ENCODE peak calls at places on chromosome 18, in five cellular contexts. Q is CD8-positive, alpha-beta T cell; N is HepG2; X is WERI-Rb-1; K is stomach. I is an unnamed sample.

GRCh38 chr18:76252880-76253279 is 242.2 kb downstream of the ZNF516 start:
- DNase-seq in Q (no peak), N (no peak), X (peak; percentile 61), K (no peak), I (no peak)

GRCh38 chr18:63451774-63452173 is 25.0 kb upstream of the SERPINB5 start:
- DNase-seq in Q (no peak), N (no peak), X (no peak), K (no peak), I (no peak)

GRCh38 chr18:24497052-24497754 is 36.8 kb downstream of the HRH4 start:
- DNase-seq in Q (no peak), N (no peak), X (no peak), K (no peak), I (no peak)

GRCh38 chr18:49017813-49018552 is 67.2 kb upstream of the SMAD7 start:
- DNase-seq in Q (no peak), N (no peak), X (peak; percentile 5), K (peak; percentile 22), I (no peak)

GRCh38 chr18:58196881-58197872 is 153.2 kb downstream of the NEDD4L start:
- DNase-seq in Q (no peak), N (no peak), X (no peak), K (peak; percentile 47), I (no peak)

GRCh38 chr18:34959211-34959829 is 81.9 kb upstream of the MAPRE2 start:
- DNase-seq in Q (no peak), N (peak; percentile 92), X (no peak), K (no peak), I (no peak)

GRCh38 chr18:48819781-48820482 is 130.8 kb downstream of the SMAD7 start:
- DNase-seq in Q (no peak), N (no peak), X (peak; percentile 3), K (peak; percentile 8), I (peak; percentile 6)

GRCh38 chr18:5073026-5073944 is 123.8 kb downstream of the AKAIN1 start:
- DNase-seq in Q (no peak), N (peak; percentile 31), X (peak; percentile 36), K (no peak), I (no peak)

GRCh38 chr18:10057401-10057800 is 143.6 kb downstream of the VAPA start:
- DNase-seq in Q (no peak), N (no peak), X (no peak), K (no peak), I (no peak)

GRCh38 chr18:59202258-59202820 is 17.6 kb upstream of the GRP start:
- DNase-seq in Q (no peak), N (no peak), X (no peak), K (no peak), I (no peak)

GRCh38 chr18:36179562-36180334 is 7.5 kb upstream of the MOCOS start:
- DNase-seq in Q (no peak), N (no peak), X (no peak), K (peak; percentile 82), I (peak; percentile 77)

GRCh38 chr18:37524546-37525301 is 40.9 kb downstream of the CELF4 start:
- DNase-seq in Q (no peak), N (no peak), X (no peak), K (no peak), I (no peak)

GRCh38 chr18:32577561-32577960 is 106.9 kb upstream of the GAREM1 start:
- DNase-seq in Q (no peak), N (no peak), X (no peak), K (no peak), I (no peak)

GRCh38 chr18:44180683-44181082 is 500.0 kb upstream of the SETBP1 start:
- DNase-seq in Q (no peak), N (no peak), X (no peak), K (no peak), I (no peak)

GRCh38 chr18:77016936-77017335 is 115.6 kb downstream of the MBP start:
- DNase-seq in Q (no peak), N (no peak), X (no peak), K (no peak), I (no peak)

GRCh38 chr18:76619342-76620315 is 124.6 kb upstream of the ZNF516 start:
- DNase-seq in Q (no peak), N (no peak), X (peak; percentile 85), K (peak; percentile 81), I (peak; percentile 64)

GRCh38 chr18:48000701-48001100 is 70.2 kb upstream of the SMAD2 start:
- DNase-seq in Q (no peak), N (no peak), X (no peak), K (no peak), I (no peak)

GRCh38 chr18:56315363-56315762 is 323.0 kb downstream of the TXNL1 start:
- DNase-seq in Q (no peak), N (no peak), X (no peak), K (no peak), I (no peak)

GRCh38 chr18:8668381-8668780 is 37.0 kb upstream of the MTCL1 start:
- DNase-seq in Q (no peak), N (no peak), X (no peak), K (no peak), I (no peak)

GRCh38 chr18:23177433-23178072 is 42.3 kb downstream of the CABLES1 start:
- DNase-seq in Q (no peak), N (no peak), X (no peak), K (no peak), I (no peak)

GRCh38 chr18:78634061-78634696 is 345.4 kb upstream of the SALL3 start:
- DNase-seq in Q (no peak), N (no peak), X (peak; percentile 6), K (no peak), I (no peak)

GRCh38 chr18:4455113-4455811 is at the start of gene DLGAP1:
- DNase-seq in Q (no peak), N (peak; percentile 1), X (peak; percentile 25), K (peak; percentile 32), I (no peak)

GRCh38 chr18:8477615-8478014 is 131.6 kb upstream of the RAB12 start:
- DNase-seq in Q (no peak), N (no peak), X (no peak), K (no peak), I (no peak)

GRCh38 chr18:59357928-59358327 is 1.1 kb downstream of the LMAN1 start:
- DNase-seq in Q (no peak), N (peak; percentile 47), X (no peak), K (no peak), I (no peak)

GRCh38 chr18:10321987-10322386 is 132.4 kb upstream of the APCDD1 start:
- DNase-seq in Q (no peak), N (no peak), X (no peak), K (no peak), I (no peak)

DNA sequence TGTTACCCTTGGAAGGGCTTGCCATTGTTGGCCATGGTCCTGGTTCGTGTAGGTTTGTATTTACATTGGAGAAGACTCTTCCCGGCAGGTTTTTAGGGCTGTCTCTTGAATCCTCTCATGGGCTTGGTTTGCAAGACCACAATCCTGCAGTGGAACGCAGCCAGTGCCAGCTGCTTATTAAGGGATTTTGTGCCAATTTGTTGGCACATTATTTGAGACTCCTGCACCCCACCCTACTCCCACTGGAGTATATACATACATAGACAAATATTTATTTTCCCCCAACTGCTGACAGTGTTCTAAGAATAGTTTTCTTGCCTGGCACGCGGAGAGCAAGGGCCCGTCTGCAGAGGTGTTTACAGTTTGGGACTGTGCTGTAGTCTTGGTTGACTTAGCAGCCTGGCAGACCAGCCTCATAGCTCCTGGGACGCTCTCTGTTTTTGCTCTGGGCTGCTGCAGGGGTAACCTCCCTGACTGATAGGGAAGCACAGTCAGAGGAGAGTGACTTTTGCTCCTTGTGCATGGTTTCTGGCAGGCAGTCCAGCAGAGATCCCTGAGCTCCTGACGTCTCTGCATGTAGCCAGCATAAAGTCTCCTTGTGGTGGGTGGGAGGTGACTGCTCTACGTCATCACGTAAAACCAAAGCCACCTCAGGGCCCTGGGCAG is 1.9 kb downstream of the LDLRAD4 start:
- DNase-seq in Q (no peak), N (no peak), X (no peak), K (peak; percentile 45), I (peak; percentile 32)
- H3K27ac ChIP-seq in Q (no peak overlapping the region), N (no peak overlapping the region), X (no peak overlapping the region), K (peak overlapping the region; percentile 85), I (peak overlapping the region; percentile 92)

DNA sequence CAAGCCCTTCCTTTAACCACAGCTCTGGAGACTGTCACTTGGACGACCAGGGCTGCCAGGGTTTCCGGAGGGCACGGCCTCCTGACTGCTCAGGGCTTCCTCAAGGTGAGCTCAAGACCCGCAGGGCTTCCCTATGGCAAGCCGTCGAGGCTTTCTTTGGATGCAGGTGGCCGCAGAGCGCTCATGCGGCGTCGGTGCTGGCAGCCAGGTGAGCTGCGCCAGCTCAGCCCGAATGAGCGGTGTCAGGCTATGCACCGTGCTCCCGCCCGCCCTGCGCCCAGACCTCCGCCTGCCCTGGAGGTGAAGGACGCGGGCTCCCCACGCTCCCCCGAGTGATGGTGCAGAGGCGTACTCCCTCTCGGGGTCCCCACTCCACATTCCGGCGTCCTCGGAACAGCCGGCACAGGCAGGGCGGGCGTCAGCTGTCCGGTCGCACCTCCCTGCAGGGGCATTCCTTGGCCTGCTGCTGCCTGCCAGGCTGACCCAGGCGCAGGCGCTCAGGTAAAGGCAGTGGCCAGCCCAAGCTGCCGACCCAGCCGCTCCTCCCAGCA is 20.8 kb upstream of the TUBB6 start:
- DNase-seq in Q (no peak), N (no peak), X (no peak), K (no peak), I (no peak)
- H3K4me3 ChIP-seq in Q (no peak overlapping the region), N (peak overlapping the region; percentile 75), X (peak overlapping the region; percentile 43), K (peak overlapping the region; percentile 48), I (peak overlapping the region; percentile 65)

DNA sequence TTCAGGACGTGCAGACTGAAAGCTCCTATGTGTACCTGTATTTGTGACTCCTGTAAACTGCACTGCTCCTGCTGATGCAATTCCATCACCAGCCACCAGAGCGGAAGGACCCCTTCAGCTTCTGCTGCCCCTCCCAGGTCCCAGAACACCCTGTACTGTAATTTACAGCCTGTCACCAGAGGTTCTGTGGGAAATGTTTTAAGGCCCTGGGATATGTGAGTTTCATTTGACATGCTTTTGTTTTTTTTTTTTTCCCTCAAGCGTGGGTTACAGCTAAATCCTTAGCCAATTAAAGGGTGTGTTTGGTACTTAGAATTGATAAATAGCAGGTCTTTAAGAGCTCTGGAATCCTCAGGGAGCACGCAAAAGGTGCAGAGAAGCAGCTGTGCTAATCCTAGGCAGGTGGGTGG is 79.4 kb downstream of the KCTD1 start:
- DNase-seq in Q (no peak), N (peak; percentile 36), X (peak; percentile 74), K (no peak), I (no peak)
- H3K9me3 ChIP-seq in Q (no peaks in the 10 kb centered on the region), N (no peaks in the 10 kb centered on the region), X (no peaks in the 10 kb centered on the region), K (no peaks in the 10 kb centered on the region), I (no peaks in the 10 kb centered on the region)

DNA sequence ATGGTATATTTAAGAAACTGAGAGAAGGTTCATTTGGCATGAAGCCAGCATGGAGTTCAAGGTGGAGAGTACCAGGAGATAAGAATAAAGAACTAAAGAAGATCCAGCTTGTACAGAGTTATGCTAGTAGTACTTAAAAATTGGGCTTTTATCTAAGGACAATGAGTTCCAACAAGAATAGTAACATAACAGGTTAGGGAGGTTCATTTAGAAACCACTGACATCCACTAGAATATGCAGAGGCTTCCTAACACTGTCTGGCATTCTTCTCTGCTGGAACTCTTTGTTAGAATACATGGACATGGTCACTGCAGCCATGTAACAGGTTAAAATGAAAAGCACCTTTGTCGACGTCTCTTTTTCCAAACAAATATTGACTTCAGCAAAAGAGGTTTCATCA is 42.6 kb upstream of the DSC1 start:
- DNase-seq in Q (no peak), N (peak; percentile 30), X (no peak), K (no peak), I (no peak)
- H3K27ac ChIP-seq in Q (no peak overlapping the region), N (no peak overlapping the region), X (no peak overlapping the region), K (no peak overlapping the region), I (peak overlapping the region; percentile 77)

GRCh38 chr18:79988079-79988924 is at the start of gene TXNL4A:
- DNase-seq in Q (peak; percentile 67), N (peak; percentile 69), X (peak; percentile 90), K (peak; percentile 89), I (peak; percentile 88)
- H3K4me3 ChIP-seq in Q (peak within 1 kb of the TSS; percentile 97), N (peak within 1 kb of the TSS; percentile 84), X (peak within 1 kb of the TSS; percentile 92), K (peak within 1 kb of the TSS; percentile 71), I (peak within 1 kb of the TSS; percentile 88)

GRCh38 chr18:71008257-71008656 is 719.4 kb downstream of the SOCS6 start:
- DNase-seq in Q (no peak), N (no peak), X (no peak), K (no peak), I (no peak)
- H3K9me3 ChIP-seq in Q (no peaks in the 10 kb centered on the region), N (no peaks in the 10 kb centered on the region), X (no peaks in the 10 kb centered on the region), K (no peaks in the 10 kb centered on the region), I (peaks cover 3% of the 10 kb centered on the region)